ENCODE peak calls at places on chromosome 16, in six cellular contexts. D is heart right ventricle; H is effector memory CD4-positive, alpha-beta T cell; M is cardiac muscle cell; W is upper lobe of right lung; E is tibial artery. O is an unnamed sample. For H3K4me1, the result is how much of the 10 kb centered on the place peaks cover.

GRCh38 chr16:57530531-57531252 is 5.7 kb downstream of the CCDC102A start:
- DNase-seq in D (no peak), E (no peak), M (no peak), H (no peak), W (peak), O (peak)

GRCh38 chr16:70252355-70252988 is 732 bp upstream of the EXOSC6 start:
- DNase-seq in D (no peak), W (no peak), H (no peak), E (no peak), M (peak), O (no peak)

GRCh38 chr16:78324649-78325274 is 225.3 kb downstream of the WWOX start:
- DNase-seq in D (no peak), H (no peak), W (no peak), M (no peak), E (no peak), O (no peak)

GRCh38 chr16:10736926-10737625 is 6.6 kb upstream of the NUBP1 start:
- DNase-seq in M (peak), W (no peak), H (peak), D (no peak), E (peak), O (peak)

GRCh38 chr16:5041604-5042133 is 7.9 kb upstream of the NAGPA start:
- DNase-seq in W (no peak), D (no peak), H (no peak), M (peak), E (no peak), O (no peak)

GRCh38 chr16:69217433-69217832 is 30.5 kb downstream of the SNTB2 start:
- DNase-seq in W (no peak), D (no peak), E (no peak), H (no peak), M (peak), O (no peak)

GRCh38 chr16:29148867-29149272 is 164.0 kb downstream of the LAT start:
- DNase-seq in W (no peak), D (peak), H (peak), E (peak), M (no peak), O (peak)

GRCh38 chr16:86029131-86029741 is 130.3 kb downstream of the IRF8 start:
- DNase-seq in H (no peak), E (peak), W (peak), M (peak), D (peak), O (peak)

GRCh38 chr16:5034167-5034523 is 410 bp upstream of the NAGPA start:
- DNase-seq in W (no peak), E (no peak), M (no peak), H (no peak), D (no peak), O (no peak)

GRCh38 chr16:57091200-57091989 is 988 bp upstream of the CPNE2 start:
- DNase-seq in E (peak), M (peak), H (no peak), W (peak), D (peak), O (no peak)

GRCh38 chr16:1674751-1675664 is 3.1 kb upstream of the JPT2 start:
- DNase-seq in E (no peak), M (peak), D (no peak), W (no peak), H (no peak), O (no peak)

GRCh38 chr16:53891409-53892139 is 187.6 kb downstream of the FTO start:
- DNase-seq in D (no peak), W (no peak), H (no peak), E (no peak), M (no peak), O (no peak)
- H3K27ac ChIP-seq in D (no peak), W (no peak), H (no peak), E (no peak), M (no peak), O (no peak)

DNA sequence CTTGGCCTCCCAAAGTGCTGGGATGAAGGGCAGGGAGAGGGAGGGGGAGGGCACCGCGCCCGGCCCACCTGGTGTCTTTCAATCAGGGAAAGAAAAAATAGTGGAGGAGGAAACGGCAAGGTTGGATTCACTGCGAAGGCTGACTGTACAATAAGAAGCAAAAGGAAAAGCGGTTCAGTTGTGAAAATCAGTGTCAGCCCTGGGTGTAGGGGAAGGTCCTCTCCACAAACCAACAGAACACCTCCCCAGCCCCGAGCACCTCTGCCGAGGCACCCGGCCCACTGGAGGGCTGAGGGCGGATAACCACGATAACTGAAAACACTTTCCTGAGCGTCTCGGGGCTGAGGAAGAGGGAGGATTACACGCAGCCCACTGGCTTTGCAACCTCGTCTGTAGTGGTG is 1.4 kb upstream of the SPG7 start:
- DNase-seq in M (peak), H (no peak), D (no peak), E (no peak), W (no peak), O (no peak)
- H3K4me3 ChIP-seq in M (no peak), H (peak), D (no peak), E (no peak), W (peak), O (peak)

GRCh38 chr16:55657616-55658015 is 1.8 kb downstream of the SLC6A2 start:
- DNase-seq in D (no peak), H (no peak), W (no peak), E (no peak), M (no peak), O (no peak)

GRCh38 chr16:55660776-55661175 is 5.0 kb downstream of the SLC6A2 start:
- DNase-seq in E (no peak), D (no peak), M (no peak), W (no peak), H (no peak), O (no peak)

GRCh38 chr16:55661842-55662479 is 6.2 kb downstream of the SLC6A2 start:
- DNase-seq in E (no peak), W (no peak), D (no peak), H (no peak), M (no peak), O (no peak)

GRCh38 chr16:55662641-55663040 is 6.9 kb downstream of the SLC6A2 start:
- DNase-seq in D (no peak), E (no peak), M (no peak), W (no peak), H (no peak), O (no peak)

DNA sequence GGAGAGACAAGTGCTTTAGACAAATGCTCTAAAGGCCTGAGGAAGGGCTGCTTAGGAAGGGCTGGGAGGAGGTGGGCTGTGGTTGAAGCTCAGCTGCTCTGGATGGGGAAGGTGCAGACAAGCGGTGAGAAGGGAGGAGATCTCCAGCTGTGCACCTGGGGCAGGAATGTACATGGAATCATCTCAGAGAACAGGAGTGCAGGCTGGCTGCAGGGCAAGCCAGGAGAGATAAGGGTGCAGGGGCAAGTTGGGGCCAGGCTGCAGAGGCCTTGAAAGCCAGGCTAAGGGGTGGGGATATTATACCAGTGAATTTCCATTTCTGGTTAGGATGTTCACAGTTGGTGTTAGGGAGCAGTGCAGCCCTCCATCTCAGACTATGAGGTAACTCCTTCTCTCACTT is 4.2 kb downstream of the SLC6A2 start:
- DNase-seq in W (no peak), E (no peak), H (no peak), D (no peak), M (no peak), O (no peak)
- H3K4me1 ChIP-seq in W (under half), E (under half), H (under half), D (under half), M (under half), O (under half)

DNA sequence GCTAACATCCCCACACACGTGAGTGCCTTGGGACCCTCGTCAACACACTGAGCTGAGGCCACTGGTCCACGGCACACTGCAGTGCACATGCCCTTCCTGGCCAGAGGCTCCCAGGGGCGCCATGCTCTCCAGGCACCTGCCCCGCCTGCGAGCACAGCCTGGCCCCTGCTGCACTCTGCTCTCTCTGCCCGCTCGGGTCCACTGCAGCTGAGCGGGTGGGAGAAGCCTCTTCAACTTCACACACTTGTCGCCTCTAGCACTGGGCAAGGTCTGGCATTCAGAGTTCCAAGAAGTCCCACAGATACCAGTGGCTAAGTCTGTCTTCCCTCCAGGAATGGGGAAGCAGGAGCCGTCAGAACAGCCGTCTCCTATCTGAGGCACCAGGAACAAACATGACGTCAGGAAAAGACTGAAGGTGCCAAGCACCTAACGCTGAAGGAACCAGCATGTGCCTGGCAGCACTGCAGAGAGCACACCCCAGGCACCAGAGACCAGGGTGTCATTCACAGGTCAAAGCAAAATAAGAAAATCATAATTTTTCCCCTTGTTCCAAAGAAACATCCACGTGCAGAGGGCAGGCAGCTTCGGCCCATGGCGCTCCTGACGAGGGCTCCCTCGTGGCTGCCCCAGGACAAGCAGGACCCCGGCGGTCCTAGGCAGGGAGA is 82.9 kb downstream of the ZNF778 start:
- DNase-seq in W (no peak), D (peak), M (peak), H (no peak), E (no peak), O (peak)
- H3K27ac ChIP-seq in W (peak), D (peak), M (peak), H (no peak), E (peak), O (peak)

GRCh38 chr16:49527621-49528020 is 154.0 kb downstream of the C16orf78 start:
- DNase-seq in E (peak), M (peak), H (no peak), D (no peak), W (no peak), O (no peak)
- H3K4me3 ChIP-seq in E (peak), M (no peak), H (peak), D (no peak), W (peak), O (peak)

GRCh38 chr16:53827741-53828140 is 123.8 kb downstream of the FTO start:
- DNase-seq in W (no peak), M (peak), D (no peak), E (no peak), H (no peak), O (no peak)

GRCh38 chr16:53829186-53829747 is 125.3 kb downstream of the FTO start:
- DNase-seq in D (no peak), W (no peak), M (peak), E (no peak), H (no peak), O (no peak)

GRCh38 chr16:53821957-53822625 is 118.1 kb downstream of the FTO start:
- DNase-seq in H (no peak), D (no peak), E (no peak), W (no peak), M (peak), O (no peak)

GRCh38 chr16:53822936-53823529 is 119.1 kb downstream of the FTO start:
- DNase-seq in E (no peak), W (no peak), H (no peak), D (no peak), M (peak), O (no peak)

GRCh38 chr16:53826658-53827057 is 122.7 kb downstream of the FTO start:
- DNase-seq in E (no peak), W (no peak), M (no peak), H (no peak), D (no peak), O (no peak)
- H3K4me1 ChIP-seq in E (under half), W (under half), M (under half), H (under half), D (under half), O (under half)

GRCh38 chr16:84832488-84833141 is 12.8 kb downstream of the CRISPLD2 start:
- DNase-seq in D (peak), W (peak), M (peak), E (peak), H (no peak), O (peak)
- H3K27ac ChIP-seq in D (peak), W (peak), M (no peak), E (peak), H (no peak), O (peak)